ENCODE peak calls at places on chromosome 13, in five cellular contexts. B is CD8-positive, alpha-beta memory T cell; D is IMR-90; F is effector CD4-positive, alpha-beta T cell; O is spleen. H is an unnamed sample.

GRCh38 chr13:97335488-97336134 is 98.4 kb upstream of the RAP2A start:
- DNase-seq in B (no peak), D (no peak), F (no peak), O (no peak), H (no peak)

GRCh38 chr13:111153977-111154332 is 38.8 kb downstream of the ARHGEF7 start:
- DNase-seq in B (no peak), D (no peak), F (peak; percentile 35), O (no peak), H (no peak)

GRCh38 chr13:35475131-35475959 is 1.1 kb downstream of the MAB21L1 start:
- DNase-seq in B (no peak), D (peak; percentile 16), F (no peak), O (peak; percentile 79), H (peak; percentile 41)

GRCh38 chr13:45381196-45381595 is 37.0 kb downstream of the SLC25A30 start:
- DNase-seq in B (no peak), D (no peak), F (no peak), O (no peak), H (no peak)

GRCh38 chr13:113474179-113474578 is 16.3 kb downstream of the DCUN1D2 start:
- DNase-seq in B (no peak), D (peak; percentile 91), F (no peak), O (no peak), H (no peak)

GRCh38 chr13:39767791-39768564 is 112.5 kb downstream of the COG6 start:
- DNase-seq in B (no peak), D (no peak), F (no peak), O (no peak), H (no peak)

GRCh38 chr13:29901714-29902631 is 51.6 kb upstream of the UBL3 start:
- DNase-seq in B (peak; percentile 12), D (peak; percentile 97), F (no peak), O (no peak), H (peak; percentile 96)

GRCh38 chr13:71625183-71625582 is 241.8 kb downstream of the DACH1 start:
- DNase-seq in B (no peak), D (peak; percentile 12), F (no peak), O (no peak), H (no peak)

GRCh38 chr13:49265822-49266221 is 18.1 kb downstream of the CDADC1 start:
- DNase-seq in B (no peak), D (peak; percentile 77), F (no peak), O (no peak), H (peak; percentile 93)

GRCh38 chr13:72462726-72463125 is 264.7 kb downstream of the MZT1 start:
- DNase-seq in B (no peak), D (no peak), F (no peak), O (no peak), H (no peak)

GRCh38 chr13:113876341-113877148 is 12.7 kb upstream of the GAS6 start:
- DNase-seq in B (no peak), D (no peak), F (peak; percentile 29), O (no peak), H (no peak)

GRCh38 chr13:31909889-31910551 is 121.6 kb upstream of the FRY start:
- DNase-seq in B (peak; percentile 31), D (peak; percentile 70), F (peak; percentile 47), O (no peak), H (peak; percentile 41)

GRCh38 chr13:94330552-94331071 is 148.9 kb downstream of the DCT start:
- DNase-seq in B (peak; percentile 70), D (no peak), F (no peak), O (no peak), H (no peak)

GRCh38 chr13:46179576-46180368 is 2.2 kb downstream of the LCP1 start:
- DNase-seq in B (peak; percentile 82), D (no peak), F (peak; percentile 66), O (peak; percentile 92), H (no peak)

GRCh38 chr13:65532231-65532630 is 1697.9 kb downstream of the PCDH9 start:
- DNase-seq in B (no peak), D (no peak), F (no peak), O (no peak), H (no peak)

GRCh38 chr13:44237276-44237767 is 136.3 kb upstream of the SERP2 start:
- DNase-seq in B (no peak), D (peak; percentile 98), F (no peak), O (no peak), H (peak; percentile 92)

GRCh38 chr13:111225810-111226546 is 94.5 kb upstream of the TEX29 start:
- DNase-seq in B (no peak), D (no peak), F (no peak), O (no peak), H (no peak)

GRCh38 chr13:21742041-21742440 is 71.2 kb downstream of the FGF9 start:
- DNase-seq in B (no peak), D (no peak), F (no peak), O (no peak), H (no peak)

GRCh38 chr13:33992891-33993336 is 175.0 kb downstream of the RFC3 start:
- DNase-seq in B (no peak), D (no peak), F (no peak), O (no peak), H (no peak)